ENCODE peak calls at places on chromosomes 2 and 18, in nine cellular contexts. M, D, Y, N, S, H, I, T and F are unnamed samples.

GRCh38 chr2:195488567-195488966 is 168.5 kb upstream of the SLC39A10 start:
- DNase-seq in S (no peak), M (no peak), D (no peak), H (no peak), T (no peak), I (no peak), N (no peak), Y (no peak), F (no peak)

GRCh38 chr2:231800493-231801091 is 14.3 kb downstream of the COPS7B start:
- DNase-seq in D (no peak), Y (peak), H (peak), I (peak), M (no peak), T (peak), S (peak), N (peak), F (peak)

GRCh38 chr2:111226797-111227700 is 106.3 kb downstream of the BCL2L11 start:
- DNase-seq in N (no peak), M (peak), S (peak), D (peak), T (no peak), H (peak), Y (no peak), I (no peak), F (no peak)

GRCh38 chr2:241002275-241003046 is 4.0 kb downstream of the SNED1 start:
- DNase-seq in H (no peak), N (no peak), M (no peak), Y (no peak), D (no peak), T (no peak), I (no peak), S (no peak), F (no peak)

GRCh38 chr18:73766915-73767314 is 380.7 kb downstream of the FBXO15 start:
- DNase-seq in S (no peak), D (no peak), I (no peak), T (no peak), M (no peak), Y (no peak), H (peak), N (no peak), F (no peak)

GRCh38 chr2:214593723-214594122 is 182.9 kb downstream of the VWC2L start:
- DNase-seq in N (no peak), S (peak), T (peak), Y (peak), D (no peak), H (no peak), M (peak), I (no peak), F (peak)

GRCh38 chr18:25247725-25248124 is 104.2 kb downstream of the ZNF521 start:
- DNase-seq in D (no peak), T (no peak), H (peak), S (no peak), M (no peak), I (no peak), Y (no peak), N (no peak), F (no peak)

GRCh38 chr18:9835112-9835755 is 50.5 kb upstream of the TXNDC2 start:
- DNase-seq in D (no peak), I (peak), S (no peak), H (no peak), Y (no peak), M (no peak), N (no peak), T (peak), F (no peak)

GRCh38 chr2:136244558-136244885 is 126.6 kb upstream of the CXCR4 start:
- DNase-seq in I (no peak), N (no peak), D (no peak), S (no peak), H (no peak), M (no peak), T (no peak), Y (no peak), F (no peak)

GRCh38 chr2:45674035-45674791 is 22.7 kb downstream of the PRKCE start:
- DNase-seq in T (no peak), I (no peak), M (no peak), Y (no peak), H (peak), D (no peak), S (no peak), N (no peak), F (no peak)

GRCh38 chr2:160033732-160034392 is 28.6 kb downstream of the PLA2R1 start:
- DNase-seq in D (no peak), S (peak), T (no peak), Y (no peak), N (no peak), I (no peak), H (peak), M (peak), F (no peak)

GRCh38 chr18:55510809-55511208 is 77.2 kb downstream of the TCF4 start:
- DNase-seq in Y (no peak), I (no peak), T (peak), H (peak), D (no peak), S (peak), M (peak), N (peak), F (no peak)

GRCh38 chr2:241772063-241772499 is 4.5 kb upstream of the GAL3ST2 start:
- DNase-seq in Y (no peak), T (no peak), D (no peak), M (no peak), I (no peak), N (no peak), S (no peak), H (no peak), F (no peak)

GRCh38 chr2:26164231-26164630 is 8.7 kb upstream of the GAREM2 start:
- DNase-seq in M (no peak), I (no peak), H (no peak), D (no peak), Y (no peak), T (no peak), N (no peak), S (no peak), F (no peak)

DNA sequence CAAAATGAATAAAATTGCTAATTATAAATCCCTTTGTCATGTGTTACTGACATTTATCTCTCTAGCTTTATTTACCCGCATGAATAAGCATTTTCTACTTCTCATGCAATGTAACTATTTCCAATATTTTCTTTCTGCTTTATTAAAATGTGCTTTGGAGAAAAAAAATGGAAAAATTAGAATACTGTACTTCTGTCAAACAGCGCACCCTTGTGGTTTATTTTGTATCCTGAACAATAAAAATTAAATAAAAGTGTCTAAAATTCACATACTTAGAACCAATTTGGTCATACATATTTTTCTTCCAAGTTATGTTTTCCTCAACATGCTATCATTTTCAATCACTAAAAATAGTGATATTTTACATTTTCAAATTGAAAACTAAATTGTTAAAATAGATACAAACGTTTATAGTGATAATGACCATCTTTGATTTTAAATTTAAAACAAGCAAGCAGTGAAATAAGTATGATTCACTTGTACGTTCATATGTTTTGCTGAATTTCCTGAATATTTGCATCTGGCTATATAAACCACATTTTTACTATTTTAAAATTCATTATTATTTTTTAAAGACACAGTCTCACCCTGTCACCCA is 95.8 kb upstream of the GRB14 start:
- DNase-seq in H (peak), I (no peak), Y (peak), M (no peak), N (no peak), D (no peak), S (peak), T (peak), F (peak)
- TF ChIP-seq CTCF in H (peak), I (peak), Y (peak), M (peak), N (peak), D (peak), S (peak), T (peak), F (peak)

DNA sequence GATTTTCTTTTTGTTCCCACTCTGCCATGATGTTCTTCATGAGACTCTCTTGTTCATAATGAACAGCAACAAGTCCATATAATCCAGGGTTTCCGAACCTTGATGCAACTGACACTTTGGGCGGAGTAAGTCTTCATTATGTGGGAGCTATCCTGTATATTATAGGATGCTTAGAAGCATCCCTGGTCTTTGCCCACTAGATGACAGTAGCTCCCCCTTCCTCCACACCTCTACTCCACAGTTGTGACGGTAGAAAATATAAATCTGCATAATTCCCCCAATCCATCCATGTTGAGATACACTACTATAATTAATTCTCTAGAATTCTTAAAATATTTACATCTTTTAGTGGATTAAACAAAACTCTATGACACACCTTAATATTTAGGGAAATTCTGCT is 482.2 kb upstream of the CELF4 start:
- DNase-seq in Y (no peak), T (peak), H (no peak), N (no peak), M (no peak), I (no peak), S (no peak), D (no peak), F (no peak)
- TF ChIP-seq CTCF in Y (peak), T (peak), H (no peak), N (no peak), M (no peak), I (no peak), S (no peak), D (no peak), F (no peak)

GRCh38 chr2:7014201-7014640 is 97.0 kb downstream of the RNF144A start:
- DNase-seq in M (no peak), Y (peak), H (peak), N (peak), S (peak), T (peak), D (no peak), I (no peak), F (no peak)
- TF ChIP-seq CTCF in M (peak), Y (peak), H (peak), N (peak), S (peak), T (peak), D (peak), I (no peak), F (no peak)

GRCh38 chr18:7592305-7593071 is 25.4 kb downstream of the PTPRM start:
- DNase-seq in S (no peak), M (no peak), I (no peak), H (no peak), N (peak), T (peak), Y (peak), D (no peak), F (no peak)
- TF ChIP-seq CTCF in S (no peak), M (peak), I (no peak), H (peak), N (peak), T (peak), Y (peak), D (no peak), F (no peak)

GRCh38 chr2:134780977-134781376 is 57.4 kb upstream of the ACMSD start:
- DNase-seq in D (no peak), M (no peak), Y (no peak), I (no peak), N (no peak), S (no peak), H (no peak), T (no peak), F (no peak)

GRCh38 chr2:134776836-134777235 is 58.0 kb upstream of the TMEM163 start:
- DNase-seq in S (no peak), I (no peak), M (no peak), T (no peak), H (no peak), Y (peak), N (no peak), D (no peak), F (no peak)

GRCh38 chr2:134774786-134775641 is 56.2 kb upstream of the TMEM163 start:
- DNase-seq in M (no peak), Y (peak), S (peak), I (peak), T (no peak), D (no peak), H (no peak), N (no peak), F (peak)

GRCh38 chr2:134777593-134777992 is 58.8 kb upstream of the TMEM163 start:
- DNase-seq in T (no peak), Y (no peak), M (no peak), D (no peak), S (no peak), I (no peak), H (no peak), N (no peak), F (no peak)

DNA sequence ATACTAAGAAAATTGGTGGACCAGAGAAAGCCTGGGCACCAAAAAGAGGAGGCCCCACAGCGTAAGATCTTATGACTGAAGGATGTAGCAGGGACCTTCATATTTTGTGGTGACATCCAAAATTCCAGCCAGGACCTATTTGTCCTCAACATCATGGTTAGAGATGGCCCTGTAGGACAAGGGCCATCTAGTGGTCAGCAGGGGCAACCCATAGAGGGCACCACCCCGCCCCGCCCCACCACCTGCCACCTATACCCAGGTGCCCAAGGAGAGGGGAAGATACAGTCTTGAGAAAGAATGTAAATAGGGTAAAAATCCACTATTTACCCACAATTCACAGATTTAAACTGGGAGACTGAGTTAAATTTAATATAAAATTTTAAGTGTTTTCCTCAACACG is 59.6 kb upstream of the TMEM163 start:
- DNase-seq in Y (peak), D (no peak), H (no peak), T (peak), N (no peak), I (no peak), S (no peak), M (no peak), F (no peak)
- TF ChIP-seq CTCF in Y (peak), D (peak), H (no peak), T (peak), N (peak), I (peak), S (peak), M (no peak), F (peak)

DNA sequence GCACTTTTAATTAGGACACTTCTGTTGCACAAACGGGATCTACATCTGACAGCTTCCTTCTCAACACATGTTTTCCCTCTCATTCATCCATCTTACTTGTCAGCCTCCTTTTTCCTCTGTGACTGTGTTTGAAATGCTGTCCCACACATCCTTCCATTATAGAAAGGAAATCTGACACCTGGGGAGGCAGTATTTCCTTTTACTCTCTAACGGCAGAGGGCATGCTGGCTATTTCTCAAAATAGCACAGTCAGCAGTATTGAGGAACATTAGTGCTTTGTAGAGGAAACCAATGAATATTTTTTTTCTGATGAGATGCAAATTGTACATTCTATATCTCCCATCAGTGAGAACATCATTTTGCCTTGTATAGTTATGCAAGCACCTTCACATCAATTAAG is 668.7 kb downstream of the SLC4A3 start:
- DNase-seq in H (no peak), T (peak), S (no peak), M (no peak), Y (peak), D (no peak), N (no peak), I (no peak), F (no peak)
- TF ChIP-seq CTCF in H (peak), T (no peak), S (no peak), M (peak), Y (peak), D (peak), N (no peak), I (no peak), F (no peak)

GRCh38 chr18:23824235-23824634 is 135.0 kb downstream of the LAMA3 start:
- DNase-seq in N (no peak), S (peak), T (no peak), I (no peak), M (no peak), H (no peak), D (no peak), Y (no peak), F (no peak)
- TF ChIP-seq CTCF in N (no peak), S (no peak), T (peak), I (no peak), M (peak), H (no peak), D (no peak), Y (no peak), F (no peak)

GRCh38 chr18:31102020-31102684 is at the start of gene DSC2:
- DNase-seq in Y (peak), M (no peak), N (peak), T (peak), I (peak), D (no peak), S (no peak), H (no peak), F (peak)
- TF ChIP-seq CTCF in Y (no peak), M (no peak), N (no peak), T (no peak), I (no peak), D (no peak), S (no peak), H (no peak), F (no peak)